ENCODE peak calls at places on chromosomes 5 and 9, in four cellular contexts. N, O, T and Z are unnamed samples.
A peak's percentile ranks its signal among the peaks of the same experiment; 100 is the strongest.

GRCh38 chr9:98101868-98102273 is 17.2 kb downstream of the TRIM14 start:
- DNase-seq in O (no peak), N (peak; percentile 99), T (no peak), Z (no peak)

GRCh38 chr9:70488098-70488792 is 73.8 kb upstream of the KLF9 start:
- DNase-seq in O (no peak), T (no peak), N (no peak), Z (no peak)

GRCh38 chr5:66989781-66990180 is 206.8 kb downstream of the CD180 start:
- DNase-seq in O (no peak), N (no peak), T (no peak), Z (no peak)

GRCh38 chr9:114362394-114362793 is 25.4 kb downstream of the AKNA start:
- DNase-seq in N (no peak), T (no peak), O (no peak), Z (no peak)

GRCh38 chr5:168947212-168947868 is 353.6 kb downstream of the SLIT3 start:
- DNase-seq in N (no peak), T (peak; percentile 48), O (peak; percentile 36), Z (peak; percentile 78)

GRCh38 chr5:139642891-139643871 is 5.0 kb upstream of the CXXC5 start:
- DNase-seq in T (no peak), O (peak; percentile 79), N (no peak), Z (peak; percentile 19)

GRCh38 chr9:11868795-11869194 is 824.4 kb upstream of the TYRP1 start:
- DNase-seq in O (no peak), T (no peak), N (no peak), Z (no peak)

GRCh38 chr5:39198080-39198479 is 21.3 kb downstream of the FYB1 start:
- DNase-seq in O (peak; percentile 79), T (no peak), N (no peak), Z (no peak)

GRCh38 chr5:133869675-133869978 is 98.8 kb downstream of the C5orf15 start:
- DNase-seq in O (no peak), T (no peak), N (no peak), Z (peak; percentile 46)

GRCh38 chr5:133863857-133864585 is 104.4 kb downstream of the C5orf15 start:
- DNase-seq in N (no peak), O (no peak), T (no peak), Z (no peak)

GRCh38 chr9:101639301-101639700 is 44.5 kb upstream of the PPP3R2 start:
- DNase-seq in N (no peak), O (no peak), T (no peak), Z (no peak)

GRCh38 chr9:137021979-137022619 is 5.9 kb downstream of the ABCA2 start:
- DNase-seq in T (peak; percentile 94), O (peak; percentile 88), N (no peak), Z (peak; percentile 90)

GRCh38 chr9:109555215-109555614 is 57.1 kb upstream of the PTPN3 start:
- DNase-seq in N (no peak), O (no peak), T (no peak), Z (no peak)

GRCh38 chr9:71145179-71145578 is 23.8 kb upstream of the TRPM3 start:
- DNase-seq in T (peak; percentile 6), O (no peak), N (no peak), Z (no peak)

GRCh38 chr9:100014846-100015245 is 84.0 kb downstream of the ERP44 start:
- DNase-seq in T (no peak), O (no peak), N (no peak), Z (no peak)

GRCh38 chr9:95505676-95506437 is 10.9 kb downstream of the PTCH1 start:
- DNase-seq in T (peak; percentile 80), N (no peak), O (peak; percentile 70), Z (peak; percentile 86)

GRCh38 chr9:88969646-88970373 is 21.5 kb upstream of the S1PR3 start:
- DNase-seq in T (no peak), O (no peak), N (no peak), Z (no peak)

GRCh38 chr5:9207820-9208418 is 338.0 kb downstream of the SEMA5A start:
- DNase-seq in T (peak; percentile 18), O (peak; percentile 34), N (no peak), Z (peak; percentile 32)

GRCh38 chr9:4740373-4740622 is 704 bp downstream of the AK3 start:
- DNase-seq in N (no peak), T (no peak), O (no peak), Z (no peak)

GRCh38 chr5:18457255-18457654 is 823.0 kb downstream of the TAF11L14 start:
- DNase-seq in O (no peak), T (no peak), N (no peak), Z (no peak)

GRCh38 chr5:160064979-160065619 is 54.2 kb downstream of the PWWP2A start:
- DNase-seq in T (no peak), O (no peak), N (no peak), Z (peak; percentile 23)

GRCh38 chr5:2329741-2330140 is 421.7 kb downstream of the IRX2 start:
- DNase-seq in N (no peak), T (no peak), O (no peak), Z (no peak)

GRCh38 chr9:135770203-135770535 is 68.2 kb downstream of the KCNT1 start:
- DNase-seq in T (no peak), O (no peak), N (no peak), Z (no peak)

GRCh38 chr9:88745281-88746001 is 210.5 kb downstream of the NXNL2 start:
- DNase-seq in O (no peak), T (no peak), N (no peak), Z (peak; percentile 84)

GRCh38 chr5:71587709-71588532 is 781 bp downstream of the MCCC2 start:
- DNase-seq in O (peak; percentile 21), T (peak; percentile 26), N (no peak), Z (peak; percentile 21)

DNA sequence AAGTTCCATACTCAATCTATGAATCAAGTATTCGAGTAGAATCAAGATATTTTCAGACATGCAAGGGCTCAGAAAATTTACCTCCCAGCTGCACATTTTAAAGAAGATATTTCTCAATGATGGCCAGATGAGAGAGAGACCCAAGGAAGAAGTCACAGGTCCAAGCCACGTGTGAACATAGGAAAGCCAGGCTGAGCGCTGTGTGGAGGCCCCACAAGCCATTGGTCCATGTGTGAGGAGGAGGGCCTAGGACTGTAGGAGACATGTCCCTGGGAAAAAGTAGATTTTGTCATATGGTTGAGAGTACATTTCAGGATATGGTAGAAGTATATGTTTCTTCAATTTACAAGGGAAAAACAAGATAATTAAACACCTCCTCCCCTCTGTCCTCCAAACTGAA is 115.8 kb upstream of the RPS23 start:
- DNase-seq in T (no peak), N (no peak), O (no peak), Z (no peak)
- TF ChIP-seq YY1 in T (no peak), N (no peak), O (no peak), Z (no peak)

GRCh38 chr9:129406278-129407225 is 214.3 kb downstream of the C9orf50 start:
- DNase-seq in T (peak; percentile 94), N (no peak), O (no peak), Z (no peak)
- TF ChIP-seq MXI1 in T (peak; percentile 51), N (no peak), O (no peak), Z (no peak)

GRCh38 chr5:98398465-98398864 is 375.0 kb upstream of the RGMB start:
- DNase-seq in O (no peak), N (no peak), T (no peak), Z (no peak)
- TF ChIP-seq YY1 in O (no peak), N (no peak), T (no peak), Z (no peak)

GRCh38 chr5:132225165-132226032 is 2.3 kb downstream of the P4HA2 start:
- DNase-seq in T (peak; percentile 19), O (no peak), N (no peak), Z (peak; percentile 35)
- TF ChIP-seq MXI1 in T (no peak), O (no peak), N (no peak), Z (no peak)